ENCODE peak calls at places on chromosomes 2 and 18, in ten cellular contexts. R, I, Y, S, X, O, T, V, F and H are unnamed samples.

GRCh38 chr2:61727746-61728145 is 126.1 kb downstream of the FAM161A start:
- DNase-seq in R (peak; percentile 22), I (no peak), Y (no peak), S (no peak), X (no peak), O (no peak), T (no peak), V (no peak), F (no peak), H (no peak)

GRCh38 chr2:182730486-182730885 is 14.4 kb downstream of the DNAJC10 start:
- DNase-seq in R (no peak), I (no peak), Y (no peak), S (no peak), X (no peak), O (no peak), T (no peak), V (no peak), F (no peak), H (no peak)

GRCh38 chr18:37435996-37436395 is 129.6 kb downstream of the CELF4 start:
- DNase-seq in R (no peak), I (no peak), Y (no peak), S (no peak), X (no peak), O (no peak), T (no peak), V (no peak), F (peak; percentile 13), H (no peak)

GRCh38 chr2:86477349-86477748 is 36.2 kb downstream of the KDM3A start:
- DNase-seq in R (peak; percentile 60), I (no peak), Y (peak; percentile 16), S (no peak), X (no peak), O (no peak), T (no peak), V (no peak), F (peak; percentile 8), H (no peak)

GRCh38 chr2:105751272-105751671 is 6.6 kb downstream of the NCK2 start:
- DNase-seq in R (no peak), I (no peak), Y (no peak), S (no peak), X (peak; percentile 33), O (no peak), T (no peak), V (no peak), F (no peak), H (no peak)

GRCh38 chr2:219713110-219713509 is 85.7 kb downstream of the SLC4A3 start:
- DNase-seq in R (peak; percentile 52), I (no peak), Y (peak; percentile 72), S (no peak), X (no peak), O (no peak), T (no peak), V (no peak), F (peak; percentile 33), H (no peak)

GRCh38 chr2:237883951-237884392 is 24.5 kb downstream of the RAMP1 start:
- DNase-seq in R (no peak), I (no peak), Y (no peak), S (no peak), X (no peak), O (no peak), T (no peak), V (no peak), F (no peak), H (no peak)

GRCh38 chr18:62738638-62739037 is 23.3 kb downstream of the PHLPP1 start:
- DNase-seq in R (no peak), I (no peak), Y (no peak), S (no peak), X (no peak), O (no peak), T (no peak), V (no peak), F (no peak), H (no peak)

GRCh38 chr2:42239289-42239661 is 70.1 kb downstream of the EML4 start:
- DNase-seq in R (no peak), I (no peak), Y (no peak), S (no peak), X (no peak), O (no peak), T (no peak), V (no peak), F (peak; percentile 41), H (no peak)

GRCh38 chr2:105320651-105321215 is 8.8 kb downstream of the TGFBRAP1 start:
- DNase-seq in R (peak; percentile 17), I (no peak), Y (peak; percentile 4), S (no peak), X (no peak), O (peak; percentile 91), T (no peak), V (no peak), F (no peak), H (no peak)

GRCh38 chr2:85936421-85937068 is 47.8 kb upstream of the ST3GAL5 start:
- DNase-seq in R (no peak), I (no peak), Y (no peak), S (no peak), X (no peak), O (no peak), T (no peak), V (no peak), F (no peak), H (no peak)

GRCh38 chr2:237208373-237209045 is 122.8 kb downstream of the COPS8 start:
- DNase-seq in R (peak; percentile 96), I (no peak), Y (peak; percentile 98), S (peak; percentile 97), X (no peak), O (no peak), T (no peak), V (no peak), F (no peak), H (no peak)

GRCh38 chr18:7684966-7685365 is 117.8 kb downstream of the PTPRM start:
- DNase-seq in R (no peak), I (no peak), Y (no peak), S (no peak), X (no peak), O (peak; percentile 68), T (no peak), V (no peak), F (peak; percentile 65), H (no peak)

DNA sequence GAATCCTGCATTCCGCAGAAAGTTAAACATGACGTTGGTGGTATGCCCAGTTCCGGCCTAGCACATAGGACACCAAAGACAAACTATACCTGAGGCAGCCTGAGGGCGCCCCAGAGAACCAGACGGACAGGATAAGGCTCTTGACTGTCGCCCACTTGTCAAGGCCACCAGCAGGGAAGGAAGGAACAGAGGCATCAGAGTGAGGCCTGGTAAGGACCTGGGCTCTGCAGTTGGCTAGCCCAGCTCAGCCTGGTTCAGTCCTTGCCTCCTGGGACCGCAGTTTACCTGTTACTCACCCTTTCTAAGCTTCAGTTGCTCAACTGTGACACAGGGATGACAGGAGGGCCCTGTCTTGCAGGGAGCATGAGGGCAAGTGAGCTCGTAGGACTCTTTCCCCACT is 82.1 kb downstream of the ACTR2 start:
- DNase-seq in R (no peak), I (peak; percentile 86), Y (no peak), S (no peak), X (no peak), O (no peak), T (no peak), V (no peak), F (peak; percentile 22), H (no peak)
- TF ChIP-seq CTCF in R (no peak), I (peak; percentile 49), Y (no peak), S (no peak), X (no peak), O (no peak), T (no peak), V (no peak), F (no peak), H (no peak)

DNA sequence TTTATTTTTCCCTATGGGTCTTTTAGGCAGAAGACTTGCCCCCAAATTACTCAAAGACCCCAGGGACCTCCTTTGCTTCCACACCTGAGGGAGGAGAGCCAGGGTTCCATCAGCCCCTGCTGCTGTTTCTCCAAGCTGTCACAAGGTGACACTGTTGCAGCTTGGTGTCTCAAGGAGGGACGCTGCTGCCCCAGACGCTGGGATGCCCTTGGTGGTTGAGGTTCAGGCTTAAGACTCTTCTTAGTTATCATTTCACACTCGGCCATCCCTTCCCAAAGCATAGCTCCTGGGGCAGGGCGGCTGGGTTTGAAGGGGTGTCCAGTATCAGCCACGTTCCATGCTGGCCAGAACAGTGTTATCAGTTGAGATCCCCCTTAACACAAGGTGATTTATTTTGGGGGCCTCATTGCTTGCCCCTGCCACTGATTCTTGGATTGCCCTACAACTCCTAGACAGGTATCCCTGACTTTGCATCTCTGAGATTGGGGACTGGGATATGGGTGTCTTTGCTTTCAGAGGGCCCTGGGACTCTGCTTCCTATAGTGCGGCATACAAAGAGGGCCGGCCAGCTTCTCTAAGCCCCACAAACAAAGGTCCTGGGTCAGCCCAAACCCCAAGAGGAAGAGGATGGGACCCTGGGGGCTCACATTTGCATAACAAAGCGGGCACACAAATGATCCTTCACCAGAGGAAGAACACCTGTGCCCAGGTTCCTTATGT is 22.7 kb downstream of the GPR55 start:
- DNase-seq in R (peak; percentile 76), I (no peak), Y (peak; percentile 81), S (no peak), X (peak; percentile 71), O (no peak), T (no peak), V (peak; percentile 78), F (peak; percentile 41), H (peak; percentile 8)
- TF ChIP-seq CTCF in R (peak; percentile 95), I (peak; percentile 50), Y (peak; percentile 97), S (peak; percentile 74), X (peak; percentile 68), O (peak; percentile 91), T (peak; percentile 85), V (peak; percentile 71), F (peak; percentile 94), H (peak; percentile 76)

GRCh38 chr18:49162226-49162848 is 211.6 kb upstream of the SMAD7 start:
- DNase-seq in R (no peak), I (no peak), Y (no peak), S (no peak), X (peak; percentile 50), O (no peak), T (no peak), V (no peak), F (no peak), H (no peak)
- TF ChIP-seq CTCF in R (no peak), I (no peak), Y (no peak), S (no peak), X (peak; percentile 60), O (no peak), T (no peak), V (no peak), F (no peak), H (no peak)

GRCh38 chr18:35776481-35776880 is 194.9 kb downstream of the GALNT1 start:
- DNase-seq in R (no peak), I (no peak), Y (peak; percentile 3), S (no peak), X (no peak), O (no peak), T (no peak), V (no peak), F (no peak), H (no peak)

GRCh38 chr18:35778850-35779634 is 193.4 kb upstream of the RMP24 start:
- DNase-seq in R (no peak), I (no peak), Y (peak; percentile 54), S (no peak), X (no peak), O (no peak), T (no peak), V (no peak), F (no peak), H (no peak)

GRCh38 chr18:35775887-35776286 is 194.3 kb downstream of the GALNT1 start:
- DNase-seq in R (peak; percentile 9), I (no peak), Y (peak; percentile 15), S (no peak), X (no peak), O (no peak), T (no peak), V (no peak), F (peak; percentile 22), H (no peak)

GRCh38 chr18:35780937-35781336 is 191.5 kb upstream of the RMP24 start:
- DNase-seq in R (no peak), I (no peak), Y (no peak), S (no peak), X (no peak), O (no peak), T (no peak), V (no peak), F (no peak), H (no peak)

GRCh38 chr18:35777042-35777441 is 195.4 kb upstream of the RMP24 start:
- DNase-seq in R (no peak), I (no peak), Y (no peak), S (no peak), X (no peak), O (no peak), T (no peak), V (peak; percentile 29), F (no peak), H (no peak)
- TF ChIP-seq CTCF in R (no peak), I (no peak), Y (no peak), S (no peak), X (no peak), O (no peak), T (no peak), V (no peak), F (no peak), H (no peak)